ENCODE peak calls at places on chromosomes 1 and 21, in five cellular contexts. One of them, this sample, is unnamed.

GRCh38 chr1:238647877-238648276 is 738.5 kb upstream of the CHRM3 start:
- DNase-seq in H1: no peak
- DNase-seq in HepG2: no peak
- DNase-seq in K562: no peak
- DNase-seq in GM12878: no peak
- DNase-seq in this sample: no peak

GRCh38 chr21:37231247-37231645 is 35.9 kb downstream of the VPS26C start:
- DNase-seq in H1: peak
- DNase-seq in HepG2: no peak
- DNase-seq in K562: no peak
- DNase-seq in GM12878: no peak
- DNase-seq in this sample: no peak

GRCh38 chr21:27581168-27581567 is 614.3 kb upstream of the ADAMTS5 start:
- DNase-seq in H1: no peak
- DNase-seq in HepG2: no peak
- DNase-seq in K562: no peak
- DNase-seq in GM12878: no peak
- DNase-seq in this sample: no peak

GRCh38 chr1:113677250-113678158 is 81.8 kb downstream of the PHTF1 start:
- DNase-seq in H1: no peak
- DNase-seq in HepG2: peak
- DNase-seq in K562: peak
- DNase-seq in GM12878: no peak
- DNase-seq in this sample: peak

GRCh38 chr1:234927312-234927967 is 201.2 kb downstream of the TOMM20 start:
- DNase-seq in H1: no peak
- DNase-seq in HepG2: no peak
- DNase-seq in K562: no peak
- DNase-seq in GM12878: no peak
- DNase-seq in this sample: no peak

GRCh38 chr1:204738506-204738905 is 53.0 kb upstream of the LRRN2 start:
- DNase-seq in H1: no peak
- DNase-seq in HepG2: no peak
- DNase-seq in K562: no peak
- DNase-seq in GM12878: no peak
- DNase-seq in this sample: no peak

GRCh38 chr1:118927826-118928225 is 60.3 kb downstream of the TBX15 start:
- DNase-seq in H1: no peak
- DNase-seq in HepG2: no peak
- DNase-seq in K562: no peak
- DNase-seq in GM12878: no peak
- DNase-seq in this sample: no peak

GRCh38 chr1:38735651-38736161 is 123.9 kb downstream of the RRAGC start:
- DNase-seq in H1: no peak
- DNase-seq in HepG2: no peak
- DNase-seq in K562: no peak
- DNase-seq in GM12878: no peak
- DNase-seq in this sample: no peak

GRCh38 chr1:147676306-147677085 is 6.2 kb upstream of the ACP6 start:
- DNase-seq in H1: no peak
- DNase-seq in HepG2: peak
- DNase-seq in K562: no peak
- DNase-seq in GM12878: no peak
- DNase-seq in this sample: no peak

GRCh38 chr1:109228167-109228566 is 14.4 kb downstream of the SARS1 start:
- DNase-seq in H1: no peak
- DNase-seq in HepG2: no peak
- DNase-seq in K562: no peak
- DNase-seq in GM12878: no peak
- DNase-seq in this sample: no peak

GRCh38 chr21:43332461-43332860 is 94.5 kb downstream of the SIK1 start:
- DNase-seq in H1: no peak
- DNase-seq in HepG2: no peak
- DNase-seq in K562: no peak
- DNase-seq in GM12878: no peak
- DNase-seq in this sample: no peak

GRCh38 chr1:54273837-54274192 is 73.8 kb downstream of the MRPL37 start:
- DNase-seq in H1: no peak
- DNase-seq in HepG2: no peak
- DNase-seq in K562: peak
- DNase-seq in GM12878: no peak
- DNase-seq in this sample: no peak

GRCh38 chr1:15430787-15431570 is 7.3 kb upstream of the CTRC start:
- DNase-seq in H1: peak
- DNase-seq in HepG2: no peak
- DNase-seq in K562: peak
- DNase-seq in GM12878: no peak
- DNase-seq in this sample: no peak

GRCh38 chr1:176073524-176074157 is 133.4 kb downstream of the COP1 start:
- DNase-seq in H1: no peak
- DNase-seq in HepG2: peak
- DNase-seq in K562: peak
- DNase-seq in GM12878: peak
- DNase-seq in this sample: peak

GRCh38 chr1:223346311-223346710 is 17.7 kb downstream of the SUSD4 start:
- DNase-seq in H1: no peak
- DNase-seq in HepG2: no peak
- DNase-seq in K562: no peak
- DNase-seq in GM12878: no peak
- DNase-seq in this sample: no peak

GRCh38 chr1:99465176-99465900 is 180.6 kb upstream of the PALMD start:
- DNase-seq in H1: no peak
- DNase-seq in HepG2: no peak
- DNase-seq in K562: no peak
- DNase-seq in GM12878: no peak
- DNase-seq in this sample: no peak

GRCh38 chr1:178143730-178144343 is 49.9 kb downstream of the RASAL2 start:
- DNase-seq in H1: no peak
- DNase-seq in HepG2: no peak
- DNase-seq in K562: no peak
- DNase-seq in GM12878: no peak
- DNase-seq in this sample: no peak

GRCh38 chr1:25569599-25570458 is 26.4 kb downstream of the LDLRAP1 start:
- DNase-seq in H1: no peak
- DNase-seq in HepG2: no peak
- DNase-seq in K562: peak
- DNase-seq in GM12878: no peak
- DNase-seq in this sample: no peak

GRCh38 chr1:201882665-201883132 is 6.0 kb upstream of the SHISA4 start:
- DNase-seq in H1: no peak
- DNase-seq in HepG2: no peak
- DNase-seq in K562: peak
- DNase-seq in GM12878: peak
- DNase-seq in this sample: peak

GRCh38 chr1:11880911-11881748 is 22.4 kb upstream of the NPPB start:
- DNase-seq in H1: no peak
- DNase-seq in HepG2: no peak
- DNase-seq in K562: peak
- DNase-seq in GM12878: no peak
- DNase-seq in this sample: no peak

GRCh38 chr1:218488986-218489385 is 143.8 kb downstream of the TGFB2 start:
- DNase-seq in H1: no peak
- DNase-seq in HepG2: no peak
- DNase-seq in K562: no peak
- DNase-seq in GM12878: no peak
- DNase-seq in this sample: no peak

GRCh38 chr1:195580988-195581387 is 1027.3 kb downstream of the KCNT2 start:
- DNase-seq in H1: no peak
- DNase-seq in HepG2: no peak
- DNase-seq in K562: no peak
- DNase-seq in GM12878: no peak
- DNase-seq in this sample: no peak

GRCh38 chr1:31033573-31033972 is 31.9 kb downstream of the PUM1 start:
- DNase-seq in H1: no peak
- DNase-seq in HepG2: no peak
- DNase-seq in K562: no peak
- DNase-seq in GM12878: no peak
- DNase-seq in this sample: no peak

GRCh38 chr21:45601551-45601950 is 42.0 kb upstream of the PCBP3 start:
- DNase-seq in H1: no peak
- DNase-seq in HepG2: no peak
- DNase-seq in K562: no peak
- DNase-seq in GM12878: no peak
- DNase-seq in this sample: no peak

DNA sequence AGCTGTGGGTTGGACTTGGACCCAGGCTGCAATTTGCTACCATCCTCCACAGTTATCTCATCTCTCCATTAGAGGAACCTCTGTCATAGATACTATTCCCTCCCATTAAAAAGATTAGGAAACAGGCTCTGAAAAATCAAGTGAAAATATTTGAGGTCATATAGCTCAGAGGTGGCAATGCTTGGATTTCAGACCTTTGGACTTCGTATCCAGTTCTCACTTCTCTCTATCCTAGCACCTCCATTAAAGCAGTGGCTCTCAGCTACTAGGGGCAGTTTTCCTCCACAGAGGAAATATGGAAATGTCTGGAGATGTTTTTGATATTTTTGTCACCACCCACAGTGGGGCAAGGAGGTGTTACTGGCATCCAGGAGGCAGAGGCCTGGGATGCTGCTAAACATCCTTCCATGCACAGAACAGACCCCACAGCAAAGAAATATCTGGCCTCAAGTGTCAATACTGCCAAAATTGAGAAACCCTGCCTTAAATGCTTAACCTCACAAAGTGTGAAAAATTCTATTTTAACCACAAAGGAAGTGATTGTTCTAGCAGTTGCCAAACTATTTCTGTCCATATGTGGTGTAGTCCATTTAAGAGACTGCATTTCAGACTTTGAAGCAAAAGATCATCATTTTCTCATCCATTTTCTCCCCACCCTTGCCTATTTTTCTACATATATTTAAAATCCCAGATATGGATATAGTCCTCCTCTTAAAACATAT is 54.2 kb downstream of the C8A start:
- DNase-seq in H1: no peak
- DNase-seq in HepG2: peak
- DNase-seq in K562: no peak
- DNase-seq in GM12878: no peak
- DNase-seq in this sample: no peak
- TF ChIP-seq YY1 in H1: no peak
- TF ChIP-seq YY1 in HepG2: no peak
- TF ChIP-seq YY1 in K562: no peak
- TF ChIP-seq YY1 in GM12878: no peak
- TF ChIP-seq YY1 in this sample: no peak

GRCh38 chr1:166999090-166999489 is 10.0 kb downstream of the MAEL start:
- DNase-seq in H1: no peak
- DNase-seq in HepG2: no peak
- DNase-seq in K562: no peak
- DNase-seq in GM12878: no peak
- DNase-seq in this sample: no peak

GRCh38 chr1:167003711-167004110 is 14.6 kb downstream of the MAEL start:
- DNase-seq in H1: no peak
- DNase-seq in HepG2: no peak
- DNase-seq in K562: no peak
- DNase-seq in GM12878: no peak
- DNase-seq in this sample: no peak

GRCh38 chr1:166999500-166999899 is 10.4 kb downstream of the MAEL start:
- DNase-seq in H1: no peak
- DNase-seq in HepG2: no peak
- DNase-seq in K562: no peak
- DNase-seq in GM12878: no peak
- DNase-seq in this sample: no peak

GRCh38 chr1:167002354-167002753 is 13.3 kb downstream of the MAEL start:
- DNase-seq in H1: no peak
- DNase-seq in HepG2: no peak
- DNase-seq in K562: no peak
- DNase-seq in GM12878: no peak
- DNase-seq in this sample: no peak

DNA sequence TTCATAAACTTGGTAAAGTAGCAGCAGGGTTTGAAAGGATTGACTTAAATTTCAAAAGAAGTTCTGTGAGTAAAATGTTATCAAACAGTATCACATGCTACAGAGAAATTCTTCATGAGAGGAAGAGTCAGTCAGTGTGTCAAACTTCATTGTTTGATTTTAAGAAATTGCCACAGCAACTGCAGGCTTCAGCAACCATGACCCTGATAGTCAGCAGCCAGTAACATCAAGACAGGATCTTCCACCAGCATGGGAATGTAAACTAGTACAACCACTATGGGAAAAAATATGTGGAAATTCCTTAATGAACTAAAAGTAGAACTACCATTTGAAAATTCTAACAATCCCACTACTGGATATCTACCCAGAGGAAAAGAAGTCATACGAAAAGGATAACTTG is 11.5 kb downstream of the MAEL start:
- DNase-seq in H1: no peak
- DNase-seq in HepG2: no peak
- DNase-seq in K562: no peak
- DNase-seq in GM12878: no peak
- DNase-seq in this sample: no peak
- TF ChIP-seq POLR2A in H1: no peak
- TF ChIP-seq POLR2A in HepG2: no peak
- TF ChIP-seq POLR2A in K562: no peak
- TF ChIP-seq POLR2A in GM12878: no peak
- TF ChIP-seq POLR2A in this sample: no peak

GRCh38 chr1:6924891-6925290 is 139.6 kb downstream of the CAMTA1 start:
- DNase-seq in H1: no peak
- DNase-seq in HepG2: no peak
- DNase-seq in K562: no peak
- DNase-seq in GM12878: no peak
- DNase-seq in this sample: no peak
- TF ChIP-seq ZNF274 in H1: no peak
- TF ChIP-seq ZNF274 in HepG2: no peak
- TF ChIP-seq ZNF274 in K562: no peak
- TF ChIP-seq ZNF274 in GM12878: no peak
- TF ChIP-seq ZNF274 in this sample: no peak

GRCh38 chr1:207021139-207021861 is 11.3 kb downstream of the C1orf116 start:
- DNase-seq in H1: no peak
- DNase-seq in HepG2: peak
- DNase-seq in K562: peak
- DNase-seq in GM12878: no peak
- DNase-seq in this sample: no peak
- TF ChIP-seq YY1 in H1: no peak
- TF ChIP-seq YY1 in HepG2: no peak
- TF ChIP-seq YY1 in K562: no peak
- TF ChIP-seq YY1 in GM12878: no peak
- TF ChIP-seq YY1 in this sample: no peak